ENCODE peak calls at places on chromosomes 16 and 17, in five cellular contexts. C is WERI-Rb-1, Y is left lung, Z is cardiac muscle cell, X is A549. I is an unnamed sample.

GRCh38 chr17:77946900-77947643 is 11.4 kb upstream of the TNRC6C start:
- DNase-seq in C (no peak), Y (no peak), Z (no peak), X (no peak), I (no peak)

GRCh38 chr16:30054959-30055553 is 10.5 kb upstream of the ALDOA start:
- DNase-seq in C (peak; percentile 84), Y (peak; percentile 41), Z (peak; percentile 60), X (peak; percentile 81), I (peak; percentile 90)

GRCh38 chr16:67399218-67399733 is 6.0 kb upstream of the TPPP3 start:
- DNase-seq in C (peak; percentile 72), Y (no peak), Z (peak; percentile 71), X (peak; percentile 52), I (peak; percentile 98)

GRCh38 chr16:50939356-50939755 is 197.5 kb downstream of the CYLD start:
- DNase-seq in C (peak; percentile 30), Y (no peak), Z (no peak), X (no peak), I (no peak)

GRCh38 chr16:66695935-66696668 is 441 bp downstream of the CMTM4 start:
- DNase-seq in C (peak; percentile 34), Y (peak; percentile 55), Z (peak; percentile 23), X (peak; percentile 36), I (peak; percentile 87)

GRCh38 chr16:1845985-1846384 is 19.0 kb downstream of the FAHD1 start:
- DNase-seq in C (no peak), Y (no peak), Z (no peak), X (no peak), I (no peak)

GRCh38 chr17:74872313-74873035 is at the start of gene FDXR:
- DNase-seq in C (no peak), Y (no peak), Z (no peak), X (peak; percentile 60), I (no peak)

GRCh38 chr16:11236441-11236840 is 19.6 kb downstream of the SOCS1 start:
- DNase-seq in C (no peak), Y (no peak), Z (no peak), X (no peak), I (no peak)

GRCh38 chr17:48472485-48473281 is 42.7 kb upstream of the SKAP1 start:
- DNase-seq in C (no peak), Y (no peak), Z (peak; percentile 52), X (no peak), I (no peak)

GRCh38 chr17:73933871-73934270 is 269.6 kb upstream of the RPL38 start:
- DNase-seq in C (no peak), Y (no peak), Z (peak; percentile 45), X (no peak), I (no peak)

GRCh38 chr17:57296231-57296630 is 39.9 kb downstream of the MSI2 start:
- DNase-seq in C (no peak), Y (no peak), Z (no peak), X (no peak), I (no peak)

GRCh38 chr16:11142951-11143740 is 112.9 kb downstream of the SOCS1 start:
- DNase-seq in C (peak; percentile 21), Y (no peak), Z (no peak), X (no peak), I (no peak)

GRCh38 chr16:31107465-31107867 is 720 bp upstream of the BCKDK start:
- DNase-seq in C (peak; percentile 89), Y (no peak), Z (no peak), X (no peak), I (peak; percentile 29)

GRCh38 chr16:85637808-85638186 is 24.7 kb downstream of the GSE1 start:
- DNase-seq in C (no peak), Y (peak; percentile 78), Z (no peak), X (no peak), I (no peak)

GRCh38 chr16:48232459-48233040 is 11.6 kb upstream of the LONP2 start:
- DNase-seq in C (no peak), Y (no peak), Z (no peak), X (no peak), I (no peak)

GRCh38 chr16:16014329-16015224 is 65.2 kb downstream of the ABCC1 start:
- DNase-seq in C (no peak), Y (no peak), Z (no peak), X (peak; percentile 87), I (no peak)

GRCh38 chr17:75346906-75347305 is 57.7 kb upstream of the SLC25A19 start:
- DNase-seq in C (peak; percentile 46), Y (no peak), Z (no peak), X (no peak), I (peak; percentile 52)

GRCh38 chr17:80569936-80570335 is 25.3 kb downstream of the RPTOR start:
- DNase-seq in C (no peak), Y (no peak), Z (no peak), X (no peak), I (no peak)

GRCh38 chr16:23949630-23950290 is 114.0 kb downstream of the PRKCB start:
- DNase-seq in C (no peak), Y (peak; percentile 55), Z (no peak), X (no peak), I (no peak)

GRCh38 chr17:44672479-44673093 is 16.3 kb downstream of the MEIOC start:
- DNase-seq in C (no peak), Y (no peak), Z (peak; percentile 32), X (peak; percentile 60), I (no peak)

GRCh38 chr16:89506113-89506504 is 2.1 kb upstream of the SPG7 start:
- DNase-seq in C (no peak), Y (no peak), Z (no peak), X (no peak), I (no peak)

GRCh38 chr17:10276436-10276835 is 78.0 kb upstream of the GAS7 start:
- DNase-seq in C (no peak), Y (no peak), Z (no peak), X (no peak), I (peak; percentile 43)

GRCh38 chr17:82324566-82325285 is 7.3 kb upstream of the CD7 start:
- DNase-seq in C (no peak), Y (no peak), Z (no peak), X (no peak), I (no peak)

GRCh38 chr16:4639899-4640509 is 15.4 kb downstream of the MGRN1 start:
- DNase-seq in C (no peak), Y (no peak), Z (no peak), X (no peak), I (no peak)

GRCh38 chr16:18965555-18965954 is 18.2 kb upstream of the TMC7 start:
- DNase-seq in C (peak; percentile 13), Y (no peak), Z (no peak), X (no peak), I (no peak)
- H3K4me3 ChIP-seq in C (no peak overlapping the region), Y (no peak overlapping the region), Z (no peak overlapping the region), X (no peak overlapping the region), I (no peak overlapping the region)

GRCh38 chr17:28324272-28324745 is 5.3 kb downstream of the TMEM97 start:
- DNase-seq in C (no peak), Y (no peak), Z (no peak), X (no peak), I (no peak)
- H3K4me3 ChIP-seq in C (no peak overlapping the region), Y (no peak overlapping the region), Z (no peak overlapping the region), X (no peak overlapping the region), I (no peak overlapping the region)

GRCh38 chr16:57042157-57043111 is 49.9 kb upstream of the CPNE2 start:
- DNase-seq in C (no peak), Y (no peak), Z (no peak), X (no peak), I (no peak)
- H3K4me3 ChIP-seq in C (no peak overlapping the region), Y (no peak overlapping the region), Z (no peak overlapping the region), X (no peak overlapping the region), I (no peak overlapping the region)

DNA sequence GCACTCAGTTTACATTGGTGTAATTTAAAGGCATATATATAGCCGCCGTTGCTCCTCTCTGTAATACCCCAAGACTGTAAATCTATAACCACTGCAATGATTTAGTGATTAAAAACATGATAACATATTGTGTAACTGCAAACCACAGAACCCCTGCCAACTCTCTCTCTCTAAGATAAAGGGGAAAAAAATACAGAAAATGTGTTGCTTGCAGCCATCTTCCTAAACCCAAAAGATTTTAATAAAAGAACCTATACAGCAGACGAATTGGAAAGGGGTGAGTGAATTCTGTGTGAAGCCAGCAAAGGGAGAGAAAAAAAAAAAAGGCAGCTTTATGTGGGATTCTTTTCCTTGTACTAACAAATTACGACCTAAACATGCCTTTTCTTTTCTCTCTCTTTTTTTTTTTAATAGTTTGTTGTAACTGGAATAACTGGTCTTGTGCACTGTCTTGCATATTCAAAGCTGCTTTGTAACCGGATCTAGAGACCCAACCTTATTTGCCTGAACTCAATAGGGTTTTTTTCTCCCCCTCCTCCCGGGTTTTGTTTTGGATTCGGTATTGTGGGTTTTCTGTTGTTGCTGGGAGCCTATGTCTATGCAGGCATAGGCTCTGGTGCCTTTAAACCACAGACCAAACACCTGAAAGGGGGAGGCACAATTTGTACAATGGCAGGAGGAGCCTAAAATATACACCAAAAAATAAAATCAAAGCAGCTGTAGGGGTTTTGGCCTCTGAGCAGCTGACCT is 7.0 kb upstream of the ZFHX3 start:
- DNase-seq in C (no peak), Y (no peak), Z (no peak), X (no peak), I (peak; percentile 61)
- H3K4me3 ChIP-seq in C (peak overlapping the region; percentile 70), Y (no peak overlapping the region), Z (no peak overlapping the region), X (peak overlapping the region; percentile 84), I (no peak overlapping the region)

DNA sequence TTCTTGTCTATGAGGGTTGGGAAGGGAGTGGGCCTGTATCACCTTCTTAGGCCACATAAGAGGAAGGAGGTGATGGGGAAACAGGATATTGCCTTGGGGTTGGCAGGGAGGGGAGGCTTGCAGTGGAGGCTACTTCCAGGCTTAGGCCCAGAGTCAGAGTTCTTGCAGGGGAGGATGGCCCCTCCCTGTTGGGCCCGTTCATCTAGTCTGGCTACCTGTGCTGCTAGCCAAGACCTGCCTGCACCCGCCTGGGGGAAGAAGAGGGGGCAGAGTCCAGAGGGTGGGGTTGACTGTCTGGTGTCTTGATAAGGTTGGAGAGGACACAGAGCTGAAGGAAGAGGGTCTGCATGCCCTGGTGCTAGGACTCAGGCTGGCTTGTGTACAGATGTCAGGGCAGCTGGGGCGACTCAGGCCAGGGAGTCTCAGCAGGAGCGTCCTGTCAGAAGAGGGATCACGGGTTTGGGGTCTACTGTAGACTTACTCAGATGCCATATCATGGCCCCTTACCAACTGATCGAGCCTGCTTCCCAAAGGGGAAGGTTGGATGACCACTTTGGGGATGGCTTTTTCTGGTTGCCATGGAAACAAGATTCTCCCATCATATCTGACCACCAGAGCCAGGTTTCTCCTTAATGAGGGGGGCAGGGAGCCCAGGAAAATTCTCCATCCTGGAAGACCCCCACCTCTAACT is 5.3 kb downstream of the KDM6B start:
- DNase-seq in C (no peak), Y (peak; percentile 51), Z (no peak), X (no peak), I (peak; percentile 30)
- H3K4me3 ChIP-seq in C (no peak overlapping the region), Y (no peak overlapping the region), Z (no peak overlapping the region), X (no peak overlapping the region), I (no peak overlapping the region)

DNA sequence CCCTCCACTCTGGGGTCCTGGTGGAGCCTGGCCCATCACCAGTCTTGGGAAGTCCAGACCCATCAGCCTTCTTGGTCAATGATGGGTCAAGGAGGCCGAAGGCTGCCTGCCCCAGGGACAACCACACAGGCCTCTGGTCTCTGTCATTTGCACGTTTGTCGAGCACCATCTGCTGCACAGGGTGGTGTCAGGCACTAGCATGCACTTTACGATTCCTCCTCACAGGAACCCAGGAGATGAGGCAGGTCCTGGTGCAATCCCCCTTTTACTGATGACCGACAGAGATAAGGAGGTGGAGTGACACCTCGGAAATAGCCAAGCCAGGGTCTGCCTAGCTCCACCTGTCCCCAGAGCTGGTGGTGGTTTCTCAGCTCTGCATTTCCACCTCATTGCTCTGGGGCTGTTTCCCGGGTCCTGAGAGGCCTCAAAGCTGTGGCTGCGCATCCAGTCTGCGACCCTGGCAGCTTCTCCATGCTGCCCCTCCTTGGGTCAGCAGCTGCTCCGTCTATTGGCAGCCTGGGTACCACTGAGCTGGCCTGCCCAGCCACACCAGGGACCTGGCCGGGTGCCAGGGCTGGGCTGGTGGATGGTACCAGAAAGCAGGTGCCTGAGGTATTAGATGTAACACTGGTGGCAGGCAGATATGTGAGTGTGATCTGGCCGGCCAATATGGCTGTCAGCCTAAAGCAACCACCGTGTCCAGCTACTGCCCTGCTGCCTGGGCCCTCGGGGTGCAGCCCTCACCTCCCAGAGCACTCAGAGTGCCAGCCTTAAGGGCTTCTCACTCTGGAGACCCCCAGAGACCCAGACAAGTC is 10.0 kb downstream of the MMP15 start:
- DNase-seq in C (no peak), Y (no peak), Z (no peak), X (no peak), I (no peak)
- H3K4me3 ChIP-seq in C (no peak overlapping the region), Y (no peak overlapping the region), Z (no peak overlapping the region), X (no peak overlapping the region), I (no peak overlapping the region)

I was measured in H7.